ENCODE peak calls at places on chromosomes 1 and 21, in seven cellular contexts. A is keratinocyte, F is H9, E is GM23338, J is PC-9, L is HepG2, R is OCI-LY7. I is an unnamed sample. For H3K4me1 and H4K20me1, the result is how much of the 10 kb centered on the place peaks cover.

GRCh38 chr1:150622219-150622975 is 7.0 kb downstream of the ENSA start:
- DNase-seq in J (no peak), E (peak), A (no peak), L (no peak), R (no peak), F (peak), I (peak)

GRCh38 chr1:33050221-33051076 is 13.8 kb upstream of the AK2 start:
- DNase-seq in A (no peak), J (peak), F (no peak), R (no peak), L (peak), E (peak), I (no peak)

GRCh38 chr1:175191654-175192053 is 922 bp downstream of the KIAA0040 start:
- DNase-seq in E (peak), A (no peak), L (no peak), R (peak), J (no peak), F (no peak), I (peak)

GRCh38 chr1:154154534-154155181 is at the start of gene NUP210L:
- DNase-seq in L (no peak), R (no peak), E (peak), F (peak), J (no peak), A (no peak), I (peak)

GRCh38 chr1:176243746-176244145 is 36.7 kb upstream of the COP1 start:
- DNase-seq in A (no peak), E (no peak), L (no peak), F (no peak), R (no peak), J (no peak), I (no peak)

GRCh38 chr1:46175243-46175642 is 356 bp downstream of the TSPAN1 start:
- DNase-seq in F (no peak), L (no peak), A (no peak), J (no peak), E (no peak), R (no peak), I (no peak)

GRCh38 chr21:35770101-35770945 is 290.0 kb downstream of the SETD4 start:
- DNase-seq in J (no peak), R (no peak), A (no peak), F (no peak), E (no peak), L (no peak), I (no peak)

GRCh38 chr1:185016880-185017279 is 28.5 kb upstream of the RNF2 start:
- DNase-seq in J (peak), F (no peak), E (no peak), A (no peak), L (no peak), R (no peak), I (no peak)

GRCh38 chr1:160403244-160403643 is 2.9 kb downstream of the VANGL2 start:
- DNase-seq in L (no peak), A (no peak), R (no peak), J (no peak), F (no peak), E (no peak), I (no peak)

GRCh38 chr1:230210326-230210978 is 143.4 kb downstream of the GALNT2 start:
- DNase-seq in E (no peak), J (no peak), F (no peak), A (no peak), L (no peak), R (no peak), I (no peak)

GRCh38 chr21:34775793-34776192 is 107.0 kb downstream of the CLIC6 start:
- DNase-seq in L (no peak), J (peak), E (peak), F (no peak), A (no peak), R (no peak), I (no peak)

GRCh38 chr1:53047737-53048344 is 14.2 kb upstream of the PODN start:
- DNase-seq in E (no peak), R (peak), L (peak), J (peak), A (no peak), F (no peak), I (no peak)

GRCh38 chr1:89952021-89952995 is 42.6 kb upstream of the ZNF326 start:
- DNase-seq in E (peak), A (no peak), R (no peak), J (no peak), F (no peak), L (no peak), I (no peak)

GRCh38 chr21:34536311-34536710 is 24.3 kb upstream of the KCNE1 start:
- DNase-seq in E (no peak), J (no peak), F (no peak), A (no peak), L (no peak), R (no peak), I (no peak)

GRCh38 chr1:22376976-22377375 is 74.7 kb upstream of the ZBTB40 start:
- DNase-seq in L (no peak), E (no peak), J (no peak), A (no peak), F (no peak), R (no peak), I (no peak)

GRCh38 chr1:165073402-165074007 is 283.0 kb downstream of the LMX1A start:
- DNase-seq in F (peak), E (peak), A (no peak), J (peak), R (peak), L (peak), I (peak)

GRCh38 chr1:237794071-237794470 is 96.7 kb downstream of the ZP4 start:
- DNase-seq in A (no peak), E (no peak), F (no peak), J (no peak), R (no peak), L (no peak), I (no peak)

GRCh38 chr1:48047116-48047515 is 49.9 kb upstream of the TRABD2B start:
- DNase-seq in E (no peak), L (no peak), J (no peak), F (no peak), A (no peak), R (no peak), I (no peak)

GRCh38 chr1:186754542-186755150 is 74.1 kb upstream of the PLA2G4A start:
- DNase-seq in A (no peak), J (no peak), E (no peak), R (no peak), L (no peak), F (no peak), I (no peak)

GRCh38 chr1:93328809-93329477 is 16.8 kb upstream of the DR1 start:
- DNase-seq in J (no peak), F (no peak), L (no peak), A (no peak), E (no peak), R (peak), I (no peak)

GRCh38 chr1:183652547-183653467 is at the start of gene APOBEC4:
- DNase-seq in R (no peak), E (no peak), L (no peak), F (no peak), A (no peak), J (no peak), I (no peak)

GRCh38 chr1:18950415-18951026 is 6.0 kb downstream of the IFFO2 start:
- DNase-seq in L (no peak), R (no peak), E (no peak), F (no peak), J (no peak), A (no peak), I (no peak)

GRCh38 chr1:38555594-38555993 is 304.0 kb downstream of the RRAGC start:
- DNase-seq in L (no peak), R (no peak), E (no peak), F (no peak), A (no peak), J (no peak), I (no peak)

DNA sequence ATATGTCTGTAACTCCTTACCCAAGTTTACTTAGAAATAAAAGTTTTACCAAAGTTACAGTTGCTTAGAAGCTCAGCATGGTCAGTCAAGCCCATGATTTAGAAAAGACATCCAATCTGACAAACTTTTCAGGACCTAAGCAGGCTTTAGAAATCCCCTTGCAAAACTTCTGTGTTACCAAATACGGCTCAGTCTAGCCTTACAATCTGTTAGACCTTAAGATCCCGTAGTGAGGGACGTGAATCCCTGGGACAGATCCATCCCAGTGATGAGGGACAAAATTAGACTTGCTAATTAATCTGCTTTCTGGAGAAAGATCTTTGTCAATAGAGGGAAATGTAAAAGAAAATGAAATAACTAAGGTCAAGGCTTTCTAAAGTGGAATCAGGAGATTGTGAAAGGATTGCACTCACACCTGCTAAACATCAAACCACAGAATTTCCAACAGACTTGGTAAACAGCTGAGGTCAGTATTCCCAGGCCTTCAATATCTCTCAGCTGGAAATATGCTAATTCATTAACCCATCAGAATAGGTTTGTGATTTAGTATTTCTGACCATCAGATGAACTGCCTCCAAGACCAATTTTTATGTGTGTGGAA is 375.3 kb downstream of the DUSP10 start:
- DNase-seq in A (no peak), R (no peak), L (no peak), J (no peak), E (peak), F (no peak), I (peak)
- H3K4me2 ChIP-seq in A (no peak), R (no peak), L (no peak), J (no peak), E (peak), F (no peak), I (peak)

GRCh38 chr1:181846001-181846645 is 215.4 kb downstream of the ZNF648 start:
- DNase-seq in F (no peak), J (no peak), R (no peak), A (no peak), E (no peak), L (no peak), I (no peak)
- H3K4me1 ChIP-seq in F (under half), J (under half), R (under half), A (under half), E (under half), L (under half), I (under half)

GRCh38 chr1:212284744-212285684 is at the start of gene PPP2R5A:
- DNase-seq in E (peak), J (peak), A (peak), L (peak), F (peak), R (peak), I (peak)

GRCh38 chr1:212288614-212289013 is 3.4 kb downstream of the PPP2R5A start:
- DNase-seq in L (no peak), E (no peak), J (no peak), F (no peak), R (no peak), A (no peak), I (no peak)

GRCh38 chr1:212287261-212287895 is 2.2 kb downstream of the PPP2R5A start:
- DNase-seq in J (no peak), A (no peak), R (peak), L (no peak), F (no peak), E (no peak), I (peak)

GRCh38 chr1:212285685-212286436 is 651 bp downstream of the PPP2R5A start:
- DNase-seq in L (no peak), A (no peak), E (peak), F (peak), J (peak), R (peak), I (peak)

DNA sequence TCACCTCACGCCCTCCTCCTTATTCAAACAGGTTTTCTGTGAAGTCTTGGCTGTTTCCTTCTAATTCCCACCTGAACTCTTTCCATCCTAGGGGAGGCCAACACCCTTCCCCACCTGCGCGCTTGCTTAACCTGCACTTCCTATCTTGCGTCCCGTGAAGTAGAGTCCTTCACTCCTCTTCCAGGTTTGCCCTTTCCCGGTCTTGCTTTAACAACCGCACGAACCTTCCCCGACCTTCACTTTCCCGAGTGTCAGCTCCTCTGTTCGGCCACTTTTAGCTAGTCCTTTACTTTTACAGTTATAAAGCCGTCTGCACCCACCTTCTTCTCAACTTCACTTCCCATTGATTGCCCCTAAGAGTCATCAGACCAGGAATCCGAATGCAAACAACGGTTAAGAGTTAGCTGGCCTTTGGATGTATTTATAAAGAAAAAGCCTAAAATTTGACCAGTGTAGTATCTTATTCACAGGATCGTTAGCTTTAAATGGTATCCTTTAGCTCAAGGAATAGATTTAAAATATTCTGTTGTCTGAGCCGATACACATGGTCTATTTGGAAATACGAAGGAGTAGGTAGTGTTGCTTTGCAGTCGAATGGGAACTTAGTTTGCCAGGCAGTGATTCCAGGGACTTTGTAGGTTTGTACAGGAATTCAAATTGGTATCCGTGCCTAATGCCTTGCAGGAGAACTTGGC is 1.4 kb downstream of the PPP2R5A start:
- DNase-seq in F (no peak), J (no peak), R (no peak), L (no peak), A (no peak), E (no peak), I (peak)
- H4K20me1 ChIP-seq in F (under half), J (under half), R (under half), L (under half), A (under half), E (under half), I (under half)

GRCh38 chr1:40389234-40389815 is 15.8 kb downstream of the SMAP2 start:
- DNase-seq in F (no peak), J (no peak), E (no peak), A (no peak), L (no peak), R (peak), I (no peak)

GRCh38 chr1:40391688-40392145 is 18.2 kb downstream of the SMAP2 start:
- DNase-seq in A (no peak), F (no peak), R (no peak), L (no peak), E (no peak), J (no peak), I (no peak)

GRCh38 chr1:40392206-40392605 is 18.7 kb downstream of the SMAP2 start:
- DNase-seq in L (no peak), R (no peak), E (no peak), F (no peak), J (no peak), A (no peak), I (peak)

GRCh38 chr1:40389871-40390560 is 16.5 kb downstream of the SMAP2 start:
- DNase-seq in F (no peak), A (no peak), L (peak), J (no peak), R (no peak), E (no peak), I (no peak)

DNA sequence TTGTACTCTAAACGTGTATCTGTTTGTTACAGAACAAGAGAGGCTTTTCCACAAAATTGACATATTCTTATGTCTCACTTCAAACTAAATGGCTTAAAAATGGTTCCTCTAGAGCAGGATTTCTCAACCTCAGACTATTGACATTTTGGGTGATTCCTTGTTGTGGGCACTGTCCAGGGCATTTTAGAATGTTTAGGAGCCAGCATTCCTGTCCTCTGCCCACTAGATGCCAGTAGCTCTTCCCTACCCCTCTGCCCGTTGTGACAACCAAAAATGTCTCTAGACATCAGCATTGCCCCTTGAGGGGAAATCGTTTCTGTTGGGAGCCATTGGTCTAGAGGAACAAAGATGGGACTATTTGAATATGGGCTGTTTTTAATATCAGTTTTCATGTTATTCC is 17.3 kb downstream of the SMAP2 start:
- DNase-seq in A (no peak), R (no peak), F (no peak), L (no peak), J (no peak), E (no peak), I (no peak)
- H3K4me2 ChIP-seq in A (no peak), R (peak), F (no peak), L (peak), J (no peak), E (no peak), I (no peak)

GRCh38 chr1:147110434-147110833 is 61.8 kb downstream of the PRKAB2 start:
- DNase-seq in L (no peak), E (no peak), J (no peak), F (no peak), R (no peak), A (no peak), I (no peak)
- H3K4me1 ChIP-seq in L (under half), E (under half), J (under half), F (under half), R (under half), A (under half), I (under half)

GRCh38 chr1:1768249-1768992 is 9.8 kb downstream of the NADK start:
- DNase-seq in J (no peak), F (no peak), E (no peak), R (no peak), L (peak), A (no peak), I (no peak)
- H4K20me1 ChIP-seq in J (under half), F (under half), E (under half), R (under half), L (under half), A (under half), I (under half)